ENCODE peak calls at places on chromosomes 13 and 19, in eight cellular contexts. W, Q, V, N, I, K, S and O are unnamed samples.

GRCh38 chr19:9586764-9587163 is 2.5 kb upstream of the ZNF121 start:
- DNase-seq in W (peak), Q (peak), V (peak), N (peak), I (peak), K (peak), S (peak), O (no peak)

GRCh38 chr13:113258655-113259054 is 38.4 kb upstream of the LAMP1 start:
- DNase-seq in W (no peak), Q (no peak), V (no peak), N (no peak), I (no peak), K (no peak), S (no peak), O (no peak)

GRCh38 chr19:56969726-56970125 is 129.2 kb upstream of the PEG3 start:
- DNase-seq in W (no peak), Q (no peak), V (no peak), N (no peak), I (no peak), K (no peak), S (no peak), O (no peak)

GRCh38 chr19:32558607-32559228 is 22.3 kb upstream of the PDCD5 start:
- DNase-seq in W (no peak), Q (no peak), V (no peak), N (no peak), I (no peak), K (no peak), S (no peak), O (no peak)

GRCh38 chr13:111652676-111653075 is 332.2 kb downstream of the TEX29 start:
- DNase-seq in W (no peak), Q (no peak), V (no peak), N (no peak), I (no peak), K (no peak), S (no peak), O (no peak)

GRCh38 chr19:46975918-46976782 is 43.5 kb upstream of the NPAS1 start:
- DNase-seq in W (peak), Q (peak), V (no peak), N (peak), I (peak), K (no peak), S (no peak), O (peak)

GRCh38 chr13:107233541-107233940 is 665.6 kb upstream of the ARGLU1 start:
- DNase-seq in W (no peak), Q (no peak), V (no peak), N (no peak), I (no peak), K (no peak), S (no peak), O (no peak)

GRCh38 chr19:3459322-3459881 is 20.9 kb downstream of the SMIM24 start:
- DNase-seq in W (peak), Q (peak), V (no peak), N (peak), I (peak), K (no peak), S (no peak), O (peak)

GRCh38 chr19:49591731-49592485 is 926 bp downstream of the PRR12 start:
- DNase-seq in W (peak), Q (peak), V (no peak), N (peak), I (peak), K (peak), S (peak), O (peak)

GRCh38 chr13:109348514-109349340 is 437.7 kb downstream of the IRS2 start:
- DNase-seq in W (no peak), Q (no peak), V (no peak), N (peak), I (no peak), K (no peak), S (no peak), O (no peak)

GRCh38 chr19:45278087-45278486 is 27.0 kb downstream of the MARK4 start:
- DNase-seq in W (no peak), Q (no peak), V (no peak), N (no peak), I (no peak), K (no peak), S (no peak), O (no peak)

GRCh38 chr13:108332791-108333190 is 63.3 kb downstream of the TNFSF13B start:
- DNase-seq in W (no peak), Q (no peak), V (no peak), N (no peak), I (no peak), K (no peak), S (no peak), O (no peak)

GRCh38 chr19:55208880-55209429 is 346 bp downstream of the PTPRH start:
- DNase-seq in W (no peak), Q (no peak), V (no peak), N (no peak), I (no peak), K (no peak), S (no peak), O (peak)

GRCh38 chr19:28217064-28217463 is 995.9 kb downstream of the UQCRFS1 start:
- DNase-seq in W (no peak), Q (no peak), V (no peak), N (no peak), I (no peak), K (no peak), S (no peak), O (no peak)

GRCh38 chr13:28719656-28720055 is 886 bp upstream of the SLC46A3 start:
- DNase-seq in W (no peak), Q (no peak), V (no peak), N (peak), I (no peak), K (no peak), S (no peak), O (no peak)

GRCh38 chr19:45496349-45496953 is 396 bp downstream of the RTN2 start:
- DNase-seq in W (peak), Q (peak), V (no peak), N (no peak), I (no peak), K (no peak), S (peak), O (peak)

GRCh38 chr19:14407889-14408640 is 11.1 kb downstream of the DDX39A start:
- DNase-seq in W (no peak), Q (peak), V (no peak), N (no peak), I (no peak), K (no peak), S (no peak), O (no peak)

GRCh38 chr13:113187263-113187669 is 21.2 kb downstream of the PCID2 start:
- DNase-seq in W (no peak), Q (peak), V (peak), N (peak), I (peak), K (peak), S (no peak), O (peak)

GRCh38 chr13:97631158-97631557 is 197.2 kb downstream of the RAP2A start:
- DNase-seq in W (no peak), Q (no peak), V (no peak), N (no peak), I (no peak), K (no peak), S (no peak), O (no peak)

GRCh38 chr19:41959056-41960053 is at the start of gene RABAC1:
- DNase-seq in W (peak), Q (peak), V (peak), N (peak), I (peak), K (peak), S (peak), O (peak)

GRCh38 chr19:18650048-18650435 is 13.2 kb downstream of the KLHL26 start:
- DNase-seq in W (no peak), Q (peak), V (no peak), N (no peak), I (peak), K (no peak), S (no peak), O (peak)

GRCh38 chr13:110450016-110450900 is 111.3 kb downstream of the RAB20 start:
- DNase-seq in W (no peak), Q (no peak), V (no peak), N (no peak), I (no peak), K (no peak), S (no peak), O (peak)

GRCh38 chr19:13953021-13953531 is 767 bp downstream of the DCAF15 start:
- DNase-seq in W (no peak), Q (peak), V (no peak), N (peak), I (peak), K (no peak), S (no peak), O (peak)

GRCh38 chr19:8461891-8462290 is 17.1 kb downstream of the HNRNPM start:
- DNase-seq in W (no peak), Q (no peak), V (no peak), N (no peak), I (no peak), K (no peak), S (no peak), O (no peak)

GRCh38 chr13:94033830-94034642 is 445.4 kb downstream of the DCT start:
- DNase-seq in W (no peak), Q (no peak), V (no peak), N (peak), I (no peak), K (no peak), S (no peak), O (no peak)

GRCh38 chr19:5131031-5131865 is 162.3 kb downstream of the KDM4B start:
- DNase-seq in W (no peak), Q (no peak), V (no peak), N (no peak), I (no peak), K (no peak), S (no peak), O (no peak)

GRCh38 chr13:46633416-46633815 is 80.4 kb downstream of the LRCH1 start:
- DNase-seq in W (no peak), Q (no peak), V (no peak), N (peak), I (no peak), K (no peak), S (no peak), O (no peak)

GRCh38 chr19:55255618-55256423 is 3.0 kb downstream of the PPP6R1 start:
- DNase-seq in W (no peak), Q (no peak), V (peak), N (peak), I (no peak), K (no peak), S (no peak), O (peak)

GRCh38 chr13:37085656-37086055 is 19.8 kb downstream of the CSNK1A1L start:
- DNase-seq in W (no peak), Q (no peak), V (no peak), N (no peak), I (no peak), K (no peak), S (no peak), O (no peak)

GRCh38 chr13:106990594-106990993 is 422.7 kb upstream of the ARGLU1 start:
- DNase-seq in W (no peak), Q (no peak), V (no peak), N (peak), I (no peak), K (no peak), S (no peak), O (no peak)

GRCh38 chr19:41309225-41310030 is 544 bp upstream of the CCDC97 start:
- DNase-seq in W (no peak), Q (no peak), V (no peak), N (no peak), I (no peak), K (no peak), S (no peak), O (no peak)

GRCh38 chr19:18649371-18650047 is 12.7 kb downstream of the KLHL26 start:
- DNase-seq in W (peak), Q (peak), V (no peak), N (peak), I (peak), K (no peak), S (peak), O (peak)

GRCh38 chr13:38897521-38897920 is 93.1 kb downstream of the STOML3 start:
- DNase-seq in W (no peak), Q (no peak), V (no peak), N (no peak), I (no peak), K (no peak), S (no peak), O (no peak)

GRCh38 chr19:12821761-12822160 is 12.6 kb downstream of the RTBDN start:
- DNase-seq in W (no peak), Q (no peak), V (no peak), N (no peak), I (no peak), K (no peak), S (no peak), O (no peak)

GRCh38 chr19:45592366-45592765 is 7.8 kb upstream of the OPA3 start:
- DNase-seq in W (no peak), Q (no peak), V (no peak), N (no peak), I (no peak), K (no peak), S (no peak), O (no peak)

GRCh38 chr19:50290011-50290410 is 39.2 kb downstream of the KCNC3 start:
- DNase-seq in W (no peak), Q (no peak), V (no peak), N (no peak), I (no peak), K (no peak), S (no peak), O (no peak)